ENCODE peak calls at places on chromosomes 7 and 10, in four cellular contexts. N, E, L and V are unnamed samples.
A peak's percentile ranks its signal among the peaks of the same experiment; 100 is the strongest.

GRCh38 chr10:5589963-5590511 is 65.3 kb downstream of the CALML3 start:
- DNase-seq in N (no peak), E (peak; percentile 9), L (no peak), V (no peak)

GRCh38 chr10:117262296-117263293 is 21.7 kb downstream of the SLC18A2 start:
- DNase-seq in N (no peak), E (no peak), L (no peak), V (no peak)

GRCh38 chr7:1049006-1049741 is 4.8 kb downstream of the GPR146 start:
- DNase-seq in N (no peak), E (no peak), L (no peak), V (no peak)

GRCh38 chr10:100776671-100777070 is 31.3 kb downstream of the PAX2 start:
- DNase-seq in N (no peak), E (no peak), L (no peak), V (no peak)

GRCh38 chr10:28200804-28201203 is 102.1 kb downstream of the MPP7 start:
- DNase-seq in N (no peak), E (no peak), L (no peak), V (no peak)

GRCh38 chr10:117360016-117360415 is 15.2 kb downstream of the PDZD8 start:
- DNase-seq in N (no peak), E (no peak), L (no peak), V (no peak)

GRCh38 chr7:104160375-104160774 is 47.4 kb downstream of the ORC5 start:
- DNase-seq in N (no peak), E (no peak), L (no peak), V (no peak)

GRCh38 chr7:69839782-69840181 is 241.5 kb downstream of the AUTS2 start:
- DNase-seq in N (no peak), E (no peak), L (no peak), V (no peak)

GRCh38 chr7:2601907-2602735 is 29.7 kb upstream of the TTYH3 start:
- DNase-seq in N (no peak), E (no peak), L (no peak), V (no peak)

GRCh38 chr10:43230101-43230908 is 36.6 kb downstream of the RASGEF1A start:
- DNase-seq in N (peak; percentile 5), E (no peak), L (peak; percentile 31), V (no peak)

GRCh38 chr7:109343662-109344061 is 774.0 kb downstream of the DNAJB9 start:
- DNase-seq in N (no peak), E (peak; percentile 18), L (no peak), V (no peak)

GRCh38 chr10:103652599-103653281 is 159.2 kb downstream of the NEURL1 start:
- DNase-seq in N (peak; percentile 76), E (no peak), L (no peak), V (no peak)

GRCh38 chr10:92627845-92628480 is 35.0 kb downstream of the KIF11 start:
- DNase-seq in N (no peak), E (no peak), L (no peak), V (no peak)

GRCh38 chr7:27177795-27178320 is 3.7 kb upstream of the HOXA10 start:
- DNase-seq in N (peak; percentile 23), E (no peak), L (no peak), V (no peak)

GRCh38 chr10:22702348-22702747 is 12.0 kb downstream of the PIP4K2A start:
- DNase-seq in N (no peak), E (peak; percentile 51), L (no peak), V (no peak)

GRCh38 chr10:84354623-84355022 is 26.2 kb downstream of the CCSER2 start:
- DNase-seq in N (no peak), E (no peak), L (no peak), V (no peak)

GRCh38 chr7:131071786-131072504 is 255.7 kb upstream of the MKLN1 start:
- DNase-seq in N (peak; percentile 27), E (peak; percentile 91), L (no peak), V (peak; percentile 81)

GRCh38 chr7:85184599-85185354 is 2.1 kb downstream of the SEMA3D start:
- DNase-seq in N (peak; percentile 8), E (peak; percentile 58), L (peak; percentile 69), V (no peak)

GRCh38 chr7:101418694-101419093 is 56.0 kb downstream of the COL26A1 start:
- DNase-seq in N (no peak), E (no peak), L (no peak), V (no peak)

GRCh38 chr10:29106287-29106686 is 182.6 kb upstream of the LYZL1 start:
- DNase-seq in N (no peak), E (no peak), L (no peak), V (no peak)

GRCh38 chr10:30639946-30640786 is 10.6 kb upstream of the LYZL2 start:
- DNase-seq in N (no peak), E (peak; percentile 44), L (no peak), V (peak; percentile 16)

GRCh38 chr10:120948889-120949382 is 97.8 kb downstream of the WDR11 start:
- DNase-seq in N (peak; percentile 69), E (peak; percentile 48), L (peak; percentile 86), V (no peak)

GRCh38 chr10:132700168-132701098 is 85.5 kb downstream of the NKX6-2 start:
- DNase-seq in N (peak; percentile 72), E (no peak), L (no peak), V (no peak)

GRCh38 chr7:1569016-1569415 is 816 bp downstream of the PSMG3 start:
- DNase-seq in N (no peak), E (peak; percentile 93), L (no peak), V (no peak)

GRCh38 chr10:74825033-74825370 is 1.4 kb upstream of the KAT6B start:
- DNase-seq in N (peak; percentile 54), E (no peak), L (peak; percentile 66), V (no peak)